ENCODE peak calls at places on chromosomes 13 and 19, in four cellular contexts. G, P, S and H are unnamed samples.
A peak's percentile ranks its signal among the peaks of the same experiment; 100 is the strongest.

GRCh38 chr19:40241809-40242384 is 15.4 kb upstream of the CCNP start:
- DNase-seq in G (no peak), P (peak; percentile 9), S (no peak), H (no peak)

GRCh38 chr19:6887326-6887725 is at the start of gene ADGRE1:
- DNase-seq in G (no peak), P (no peak), S (no peak), H (no peak)

GRCh38 chr13:40682449-40683240 is 16.2 kb upstream of the FOXO1 start:
- DNase-seq in G (peak; percentile 35), P (peak; percentile 62), S (no peak), H (no peak)

GRCh38 chr19:8334458-8335342 is 8.4 kb downstream of the KANK3 start:
- DNase-seq in G (peak; percentile 74), P (peak; percentile 77), S (peak; percentile 69), H (peak; percentile 85)

GRCh38 chr19:35056513-35057063 is 15.1 kb downstream of the HPN start:
- DNase-seq in G (no peak), P (no peak), S (no peak), H (no peak)

GRCh38 chr13:112995395-112996091 is 26.5 kb downstream of the MCF2L start:
- DNase-seq in G (no peak), P (no peak), S (peak; percentile 86), H (no peak)

GRCh38 chr19:55526216-55527196 is 10.4 kb downstream of the SBK2 start:
- DNase-seq in G (peak; percentile 87), P (peak; percentile 84), S (peak; percentile 80), H (no peak)

GRCh38 chr13:49058761-49059160 is 83.0 kb downstream of the FNDC3A start:
- DNase-seq in G (no peak), P (no peak), S (no peak), H (no peak)

GRCh38 chr19:1064661-1065605 is 2.0 kb upstream of the ARHGAP45 start:
- DNase-seq in G (peak; percentile 68), P (peak; percentile 69), S (peak; percentile 81), H (peak; percentile 60)

GRCh38 chr13:36098080-36098479 is 33.1 kb downstream of the DCLK1 start:
- DNase-seq in G (no peak), P (no peak), S (no peak), H (no peak)

GRCh38 chr13:37202264-37202663 is 96.8 kb upstream of the CSNK1A1L start:
- DNase-seq in G (peak; percentile 37), P (peak; percentile 5), S (no peak), H (no peak)

GRCh38 chr13:88022826-88023225 is 351.7 kb downstream of the SLITRK5 start:
- DNase-seq in G (no peak), P (peak; percentile 86), S (no peak), H (no peak)

GRCh38 chr19:13039211-13039789 is 44.0 kb downstream of the NFIX start:
- DNase-seq in G (no peak), P (no peak), S (no peak), H (no peak)

GRCh38 chr19:13037161-13037560 is 41.9 kb downstream of the NFIX start:
- DNase-seq in G (peak; percentile 85), P (peak; percentile 75), S (no peak), H (peak; percentile 83)

GRCh38 chr19:13038306-13039210 is 43.3 kb downstream of the NFIX start:
- DNase-seq in G (no peak), P (no peak), S (no peak), H (no peak)

GRCh38 chr19:13036366-13036976 is 41.2 kb downstream of the NFIX start:
- DNase-seq in G (peak; percentile 29), P (no peak), S (peak; percentile 81), H (peak; percentile 89)

GRCh38 chr19:13037718-13038117 is 42.4 kb downstream of the NFIX start:
- DNase-seq in G (no peak), P (no peak), S (no peak), H (no peak)
- H3K27ac ChIP-seq in G (peak overlapping the region; percentile 20), P (peak overlapping the region; percentile 91), S (peak overlapping the region; percentile 87), H (peak overlapping the region; percentile 77)

DNA sequence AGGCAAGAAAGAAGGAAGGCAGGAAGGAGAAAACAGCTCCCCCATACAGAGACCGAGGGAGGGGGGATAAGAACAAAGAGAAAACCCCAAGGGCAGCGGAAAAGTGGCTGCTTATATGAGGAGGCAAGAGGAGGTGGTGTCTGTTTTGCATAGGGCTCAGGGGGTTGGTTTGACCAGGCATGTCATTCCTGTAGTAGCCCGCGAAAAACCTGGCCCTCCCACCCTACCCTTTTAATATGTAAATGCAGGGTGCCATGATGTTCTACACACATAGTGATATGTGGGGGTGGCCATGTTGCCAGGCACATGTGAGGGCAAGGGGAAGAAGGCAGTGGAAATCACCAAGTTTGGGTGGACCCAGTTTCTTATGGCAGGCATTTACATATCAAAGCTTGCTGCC is 203.5 kb upstream of the UBL3 start:
- DNase-seq in G (no peak), P (no peak), S (no peak), H (no peak)
- TF ChIP-seq CTCF in G (no peak), P (no peak), S (no peak), H (no peak)

DNA sequence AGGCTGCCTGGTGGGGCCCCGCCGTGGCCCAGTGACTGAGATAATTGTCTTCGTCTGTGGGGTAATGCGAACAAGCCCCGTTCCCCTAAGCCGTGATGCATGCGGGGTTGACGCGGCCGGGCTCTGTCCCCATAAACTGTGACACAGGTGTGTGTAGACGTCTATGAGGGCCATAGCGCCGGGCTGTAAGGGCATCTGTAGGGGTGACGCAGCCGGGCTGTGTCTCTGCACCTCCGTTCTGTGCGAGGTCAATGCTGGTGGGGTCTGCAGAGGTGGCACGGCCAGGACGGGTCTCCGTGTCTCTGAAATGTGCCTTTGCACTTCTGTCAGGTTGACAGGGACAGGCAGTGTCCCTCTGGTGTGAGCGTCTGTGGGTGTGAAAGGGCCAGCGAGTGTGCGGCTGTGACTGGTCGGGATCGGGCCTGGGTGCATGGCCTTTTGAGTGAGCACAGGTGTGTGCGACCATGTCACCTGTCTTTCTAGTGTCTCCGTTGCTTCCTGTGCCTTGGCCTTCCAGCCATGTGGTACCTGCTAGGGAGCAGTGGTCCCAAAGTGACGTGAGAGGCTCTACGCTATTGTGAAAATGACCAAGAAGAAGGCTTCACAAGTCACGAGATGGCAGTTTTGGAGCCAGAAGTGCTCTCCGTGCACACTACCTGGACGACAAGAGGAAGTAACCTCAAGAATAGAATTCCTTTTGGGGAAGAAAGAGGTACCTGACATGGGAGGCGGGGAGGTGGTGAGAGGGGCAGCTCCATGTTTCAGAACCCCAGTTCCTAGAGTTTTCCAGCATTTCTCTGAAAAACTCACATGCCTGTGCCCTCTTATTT is 16.4 kb upstream of the ZNF331 start:
- DNase-seq in G (no peak), P (no peak), S (no peak), H (no peak)
- H3K27ac ChIP-seq in G (peak overlapping the region; percentile 25), P (peak overlapping the region; percentile 50), S (no peak overlapping the region), H (peak overlapping the region; percentile 88)

GRCh38 chr19:48064509-48064908 is 20.6 kb upstream of the CABP5 start:
- DNase-seq in G (peak; percentile 54), P (no peak), S (no peak), H (no peak)

DNA sequence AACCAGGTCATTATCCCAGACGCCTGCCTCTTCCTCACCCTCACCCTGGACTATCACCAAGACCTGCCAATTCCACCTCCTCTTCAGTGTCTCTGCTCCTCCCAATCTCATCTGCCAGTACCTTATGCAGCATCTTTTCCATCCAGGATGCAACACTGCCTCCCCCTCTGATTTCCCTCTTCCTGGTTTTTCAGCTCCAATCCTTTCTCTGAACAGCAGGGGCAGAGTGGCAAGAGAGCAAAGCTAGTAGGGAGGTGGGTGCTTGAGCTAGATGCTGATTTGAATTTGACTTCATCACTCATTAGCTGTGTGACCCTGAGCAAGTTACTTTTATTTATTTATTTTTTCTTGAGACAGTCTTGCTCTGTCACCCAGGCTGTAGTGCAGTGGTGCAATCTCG is 25.6 kb upstream of the CABP5 start:
- DNase-seq in G (no peak), P (no peak), S (no peak), H (no peak)
- TF ChIP-seq CTCF in G (no peak), P (no peak), S (no peak), H (no peak)

DNA sequence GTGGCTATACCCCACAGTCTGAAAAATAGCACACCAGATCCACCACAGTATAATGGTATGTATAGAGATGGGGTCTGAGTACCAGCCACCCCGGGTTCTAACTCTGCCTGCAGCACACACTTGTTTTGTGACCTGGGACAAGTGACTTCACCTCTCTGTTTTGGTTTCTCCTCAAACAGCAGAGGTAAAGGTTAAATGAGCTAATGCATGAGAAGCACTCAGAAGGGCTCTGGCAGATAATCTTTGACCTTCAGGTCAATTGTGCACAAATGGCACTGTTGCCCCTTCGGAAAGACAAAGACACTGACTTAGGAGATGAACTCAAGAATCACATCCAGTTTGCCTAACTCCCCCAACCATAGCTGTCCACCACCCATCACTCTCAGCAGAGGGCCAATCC is 7.7 kb downstream of the ZC3H4 start:
- DNase-seq in G (no peak), P (no peak), S (no peak), H (no peak)
- H3K27ac ChIP-seq in G (no peak overlapping the region), P (no peak overlapping the region), S (peak overlapping the region; percentile 97), H (peak overlapping the region; percentile 12)

GRCh38 chr19:41263850-41264580 is at the start of gene HNRNPUL1:
- DNase-seq in G (peak; percentile 100), P (peak; percentile 100), S (peak; percentile 99), H (peak; percentile 100)
- TF ChIP-seq CTCF in G (peak; percentile 22), P (peak; percentile 12), S (no peak), H (no peak)